ENCODE peak calls at places on chromosomes 3 and 15, in seven cellular contexts. F is tibial artery, Q is RWPE1, X is fibroblast of pulmonary artery, T is foreskin fibroblast, N is heart left ventricle, D is heart right ventricle. L is an unnamed sample.

GRCh38 chr3:142353571-142353970 is 94.3 kb downstream of the XRN1 start:
- DNase-seq in Q (no peak), T (peak; percentile 9), F (no peak), X (peak; percentile 17), D (no peak), N (no peak), L (no peak)

GRCh38 chr15:40995656-40996055 is 42.4 kb downstream of the CHAC1 start:
- DNase-seq in N (no peak), T (no peak), D (no peak), F (no peak), X (no peak), Q (no peak), L (no peak)

GRCh38 chr15:51365417-51365816 is 24.0 kb downstream of the GLDN start:
- DNase-seq in F (no peak), D (no peak), X (no peak), Q (no peak), N (no peak), T (no peak), L (no peak)

GRCh38 chr15:33988384-33988783 is 20.1 kb downstream of the CHRM5 start:
- DNase-seq in X (no peak), N (no peak), Q (no peak), F (no peak), D (no peak), T (peak; percentile 9), L (no peak)

GRCh38 chr3:86104154-86104553 is 886.8 kb downstream of the VGLL3 start:
- DNase-seq in F (no peak), N (no peak), T (no peak), X (no peak), D (no peak), Q (no peak), L (no peak)

GRCh38 chr15:27358751-27359434 is 387.9 kb downstream of the GABRG3 start:
- DNase-seq in T (peak; percentile 25), D (no peak), N (no peak), Q (no peak), F (no peak), X (peak; percentile 1), L (no peak)

GRCh38 chr15:51917493-51917892 is 54.1 kb downstream of the LEO1 start:
- DNase-seq in F (no peak), N (no peak), Q (peak; percentile 38), D (no peak), T (peak; percentile 27), X (peak; percentile 46), L (peak; percentile 63)

GRCh38 chr3:111735271-111735758 is 123.8 kb upstream of the PHLDB2 start:
- DNase-seq in T (peak; percentile 89), X (peak; percentile 91), Q (peak; percentile 76), F (no peak), N (no peak), D (no peak), L (peak; percentile 55)

GRCh38 chr3:129577356-129577755 is 29.1 kb downstream of the PLXND1 start:
- DNase-seq in Q (no peak), T (peak; percentile 64), X (no peak), N (no peak), F (no peak), D (peak; percentile 75), L (no peak)

GRCh38 chr3:67614195-67614594 is 40.2 kb downstream of the SUCLG2 start:
- DNase-seq in F (no peak), D (no peak), T (no peak), Q (no peak), X (no peak), N (no peak), L (no peak)

GRCh38 chr3:134630506-134630905 is 20.3 kb downstream of the KY start:
- DNase-seq in F (no peak), X (peak; percentile 33), Q (no peak), N (no peak), T (peak; percentile 47), D (no peak), L (no peak)

GRCh38 chr15:75669191-75669878 is 21.6 kb downstream of the SNX33 start:
- DNase-seq in Q (peak; percentile 93), D (no peak), X (peak; percentile 22), F (no peak), T (peak; percentile 49), N (no peak), L (peak; percentile 92)

GRCh38 chr3:64267774-64268604 is 42.7 kb upstream of the PRICKLE2 start:
- DNase-seq in D (peak; percentile 57), X (peak; percentile 80), Q (peak; percentile 45), T (peak; percentile 85), F (peak; percentile 78), N (peak; percentile 78), L (peak; percentile 75)

GRCh38 chr3:58383904-58384303 is 49.7 kb downstream of the PDHB start:
- DNase-seq in F (peak; percentile 42), N (peak; percentile 40), D (no peak), X (peak; percentile 97), Q (peak; percentile 65), T (peak; percentile 97), L (peak; percentile 97)

GRCh38 chr3:158773166-158773565 is 28.7 kb upstream of the MFSD1 start:
- DNase-seq in N (no peak), T (no peak), X (no peak), D (no peak), F (no peak), Q (no peak), L (no peak)

GRCh38 chr3:158770254-158771017 is 31.4 kb upstream of the MFSD1 start:
- DNase-seq in T (peak; percentile 91), Q (no peak), N (no peak), F (no peak), D (no peak), X (peak; percentile 66), L (peak; percentile 75)

GRCh38 chr3:158771577-158771976 is 30.3 kb upstream of the MFSD1 start:
- DNase-seq in N (no peak), Q (no peak), F (no peak), X (no peak), D (no peak), T (no peak), L (no peak)

GRCh38 chr3:158771018-158771350 is 30.9 kb upstream of the MFSD1 start:
- DNase-seq in N (no peak), X (peak; percentile 14), F (no peak), T (no peak), Q (no peak), D (no peak), L (no peak)

DNA sequence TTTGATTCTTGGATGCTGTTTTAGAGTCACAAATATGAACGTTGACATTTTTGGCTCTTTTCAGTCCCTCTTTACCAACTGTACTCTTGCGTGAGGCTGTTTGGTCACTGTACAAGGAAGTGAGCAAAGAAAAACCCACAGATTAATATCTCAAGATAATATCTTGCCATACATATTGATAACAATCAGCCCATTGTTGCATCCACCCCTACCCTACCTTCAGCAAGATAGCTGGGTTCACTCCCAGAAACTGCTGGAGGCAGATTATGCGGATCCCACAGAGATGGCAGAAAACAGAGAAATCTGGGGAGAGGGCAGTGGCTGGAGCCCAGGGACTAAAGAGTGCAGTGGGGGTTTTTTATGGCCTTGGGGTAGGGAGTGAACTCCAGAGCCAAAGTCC is 29.9 kb upstream of the MFSD1 start:
- DNase-seq in D (no peak), F (no peak), Q (no peak), T (no peak), X (no peak), N (no peak), L (no peak)
- TF ChIP-seq CTCF in D (no peak), F (no peak), Q (no peak), T (no peak), X (no peak), N (no peak), L (no peak)

DNA sequence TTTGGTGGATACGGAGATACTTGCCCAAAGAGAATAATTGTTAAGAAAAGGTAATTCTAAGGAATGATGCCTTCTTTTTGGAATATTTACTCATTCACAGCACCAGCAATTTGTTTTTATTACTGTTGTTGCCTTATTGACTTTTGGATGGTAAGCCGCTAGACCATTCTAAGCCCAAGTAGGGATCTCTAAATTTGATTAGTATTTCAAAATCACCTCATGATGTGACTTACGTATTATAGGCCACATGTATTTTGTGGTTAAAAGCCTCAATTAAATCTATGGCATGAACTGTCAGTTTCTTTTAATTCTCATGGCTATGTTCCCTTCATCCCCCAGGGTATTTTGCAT is 94.1 kb downstream of the PLCL2 start:
- DNase-seq in T (no peak), X (no peak), Q (no peak), D (no peak), F (no peak), N (no peak), L (no peak)
- TF ChIP-seq CTCF in T (no peak), X (no peak), Q (no peak), D (no peak), F (no peak), N (no peak), L (no peak)

GRCh38 chr15:70259640-70260066 is 161.9 kb upstream of the TLE3 start:
- DNase-seq in N (peak; percentile 15), Q (no peak), F (no peak), D (no peak), X (no peak), T (no peak), L (no peak)
- TF ChIP-seq CTCF in N (no peak), Q (no peak), F (no peak), D (no peak), X (peak; percentile 26), T (peak; percentile 3), L (no peak)

GRCh38 chr15:55288006-55288717 is 1.5 kb downstream of the RAB27A start:
- DNase-seq in X (no peak), N (no peak), F (no peak), T (no peak), D (no peak), Q (no peak), L (no peak)

GRCh38 chr15:55289573-55290360 is at the start of gene RAB27A:
- DNase-seq in N (peak; percentile 71), T (peak; percentile 90), Q (peak; percentile 86), X (peak; percentile 62), D (peak; percentile 70), F (peak; percentile 70), L (peak; percentile 82)

GRCh38 chr15:55289011-55289572 is 521 bp downstream of the RAB27A start:
- DNase-seq in D (no peak), F (peak; percentile 48), T (peak; percentile 75), N (peak; percentile 30), X (peak; percentile 54), Q (peak; percentile 53), L (peak; percentile 73)

GRCh38 chr15:55290361-55291057 is 896 bp upstream of the RAB27A start:
- DNase-seq in X (peak; percentile 87), N (peak; percentile 82), Q (peak; percentile 78), D (peak; percentile 83), F (peak; percentile 80), T (peak; percentile 91), L (peak; percentile 84)
- TF ChIP-seq CTCF in X (peak; percentile 89), N (peak; percentile 90), Q (peak; percentile 98), D (peak; percentile 82), F (peak; percentile 93), T (peak; percentile 96), L (peak; percentile 84)

GRCh38 chr3:195450731-195451229 is 8.0 kb upstream of the ACAP2 start:
- DNase-seq in Q (no peak), X (peak; percentile 97), T (peak; percentile 90), D (no peak), N (no peak), F (peak; percentile 74), L (peak; percentile 55)
- TF ChIP-seq CTCF in Q (no peak), X (no peak), T (no peak), D (no peak), N (no peak), F (no peak), L (no peak)

GRCh38 chr3:42582474-42583070 is 805 bp upstream of the SEC22C start:
- DNase-seq in X (no peak), D (no peak), F (no peak), N (no peak), T (no peak), Q (no peak), L (no peak)
- TF ChIP-seq CTCF in X (no peak), D (no peak), F (no peak), N (no peak), T (no peak), Q (no peak), L (no peak)

L was measured in MCF 10A.